ENCODE peak calls at places on chromosomes 16 and 17, in six cellular contexts. N, G, U, Y, S and W are unnamed samples.

GRCh38 chr17:79019631-79020584 is 4.1 kb upstream of the C1QTNF1 start:
- DNase-seq in N (peak; percentile 76), G (peak; percentile 75), U (peak; percentile 82), Y (peak; percentile 85), S (peak; percentile 85), W (peak; percentile 98)

GRCh38 chr17:48037036-48037881 is at the start of gene COPZ2:
- DNase-seq in N (peak; percentile 84), G (peak; percentile 50), U (peak; percentile 53), Y (peak; percentile 78), S (peak; percentile 87), W (no peak)

GRCh38 chr16:71626018-71626857 is at the start of gene MARVELD3:
- DNase-seq in N (no peak), G (peak; percentile 36), U (peak; percentile 93), Y (no peak), S (no peak), W (no peak)

GRCh38 chr17:79715318-79716182 is 15.2 kb upstream of the ENPP7 start:
- DNase-seq in N (no peak), G (no peak), U (peak; percentile 38), Y (no peak), S (no peak), W (no peak)

GRCh38 chr16:71254832-71255560 is 24.5 kb upstream of the HYDIN start:
- DNase-seq in N (no peak), G (no peak), U (no peak), Y (no peak), S (no peak), W (no peak)

GRCh38 chr17:57892820-57893595 is 43.2 kb upstream of the MRPS23 start:
- DNase-seq in N (peak; percentile 97), G (peak; percentile 81), U (peak; percentile 80), Y (peak; percentile 98), S (peak; percentile 99), W (peak; percentile 99)

GRCh38 chr17:6780886-6781285 is 4.9 kb downstream of the FBXO39 start:
- DNase-seq in N (no peak), G (no peak), U (no peak), Y (no peak), S (no peak), W (no peak)

GRCh38 chr16:19135896-19136438 is 22.2 kb downstream of the ITPRIPL2 start:
- DNase-seq in N (peak; percentile 46), G (no peak), U (peak; percentile 93), Y (no peak), S (peak; percentile 70), W (no peak)

GRCh38 chr17:1302761-1303160 is 23.3 kb downstream of the TRARG1 start:
- DNase-seq in N (no peak), G (no peak), U (no peak), Y (no peak), S (no peak), W (no peak)

GRCh38 chr17:1301546-1301945 is 22.1 kb downstream of the TRARG1 start:
- DNase-seq in N (no peak), G (no peak), U (no peak), Y (no peak), S (no peak), W (no peak)

GRCh38 chr17:1300580-1300905 is 21.1 kb downstream of the TRARG1 start:
- DNase-seq in N (no peak), G (no peak), U (no peak), Y (no peak), S (no peak), W (no peak)

GRCh38 chr17:1299729-1300579 is 20.5 kb downstream of the TRARG1 start:
- DNase-seq in N (peak; percentile 59), G (no peak), U (no peak), Y (no peak), S (no peak), W (no peak)

GRCh38 chr17:1298616-1299015 is 19.2 kb downstream of the TRARG1 start:
- DNase-seq in N (no peak), G (no peak), U (no peak), Y (no peak), S (no peak), W (no peak)
- TF ChIP-seq CTCF in N (no peak), G (no peak), U (no peak), Y (no peak), S (no peak), W (no peak)

DNA sequence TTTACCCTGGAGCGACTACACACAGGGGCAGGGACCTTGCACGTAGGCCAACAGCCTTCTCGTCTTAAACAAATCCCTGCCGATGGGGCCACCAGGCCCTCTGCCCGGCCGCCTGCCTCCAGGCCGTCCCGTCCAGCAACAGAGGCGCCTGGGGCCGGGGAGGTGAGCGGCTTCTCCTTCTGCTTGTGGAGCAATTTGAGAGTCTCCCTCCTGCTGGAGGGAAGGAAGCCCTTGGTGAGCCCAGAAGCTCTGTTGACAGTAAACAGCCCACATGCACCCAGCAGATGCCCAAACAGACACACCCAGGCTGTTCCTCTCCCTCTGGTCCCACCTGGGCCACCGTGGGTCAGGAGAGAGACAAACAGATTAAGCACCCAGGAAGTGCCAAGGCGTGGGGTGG is 8.1 kb downstream of the SLC43A2 start:
- DNase-seq in N (no peak), G (no peak), U (no peak), Y (no peak), S (no peak), W (no peak)
- H3K27ac ChIP-seq in N (no peak overlapping the region), G (no peak overlapping the region), U (no peak overlapping the region), Y (no peak overlapping the region), S (no peak overlapping the region), W (no peak overlapping the region)

GRCh38 chr17:50056217-50056960 is 479 bp downstream of the ITGA3 start:
- DNase-seq in N (peak; percentile 71), G (peak; percentile 74), U (peak; percentile 70), Y (peak; percentile 68), S (peak; percentile 84), W (no peak)
- TF ChIP-seq CTCF in N (peak; percentile 40), G (peak; percentile 40), U (no peak), Y (peak; percentile 15), S (peak; percentile 36), W (no peak)

GRCh38 chr16:84890427-84890826 is 70.6 kb downstream of the CRISPLD2 start:
- DNase-seq in N (no peak), G (no peak), U (no peak), Y (no peak), S (no peak), W (no peak)
- H3K27ac ChIP-seq in N (no peak overlapping the region), G (no peak overlapping the region), U (no peak overlapping the region), Y (peak overlapping the region; percentile 78), S (no peak overlapping the region), W (no peak overlapping the region)

GRCh38 chr17:12522743-12523181 is 142.9 kb upstream of the MYOCD start:
- DNase-seq in N (no peak), G (no peak), U (peak; percentile 52), Y (no peak), S (no peak), W (no peak)

GRCh38 chr17:12519956-12520594 is 145.6 kb upstream of the MYOCD start:
- DNase-seq in N (no peak), G (no peak), U (no peak), Y (no peak), S (no peak), W (no peak)

GRCh38 chr17:12522336-12522735 is 143.4 kb upstream of the MYOCD start:
- DNase-seq in N (no peak), G (no peak), U (no peak), Y (no peak), S (no peak), W (no peak)

GRCh38 chr17:12521416-12521815 is 144.3 kb upstream of the MYOCD start:
- DNase-seq in N (no peak), G (no peak), U (no peak), Y (no peak), S (no peak), W (no peak)

GRCh38 chr17:12523244-12523643 is 142.4 kb upstream of the MYOCD start:
- DNase-seq in N (no peak), G (no peak), U (no peak), Y (no peak), S (no peak), W (no peak)
- TF ChIP-seq CTCF in N (no peak), G (no peak), U (no peak), Y (no peak), S (no peak), W (no peak)

DNA sequence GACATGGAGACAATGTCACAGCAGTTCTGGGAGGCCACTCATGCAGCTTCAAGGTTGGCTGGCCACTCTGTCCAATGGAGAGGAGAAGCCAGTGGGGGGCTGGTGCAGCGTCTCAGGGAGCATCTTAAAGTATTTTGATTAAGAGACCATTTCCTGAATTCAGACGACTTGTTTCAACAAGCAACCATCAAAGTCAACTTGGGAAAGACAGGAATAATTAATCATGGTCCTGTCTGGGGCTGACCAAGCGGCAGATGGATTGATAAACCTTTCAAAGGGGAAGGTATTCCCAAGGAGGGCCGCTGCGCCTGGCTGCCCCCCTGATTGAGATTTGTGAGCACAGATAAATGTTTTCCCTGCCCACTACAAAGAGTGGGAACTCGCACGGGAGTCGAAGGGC is 47.5 kb downstream of the HNF1B start:
- DNase-seq in N (no peak), G (no peak), U (no peak), Y (no peak), S (no peak), W (no peak)
- H3K27ac ChIP-seq in N (no peak overlapping the region), G (no peak overlapping the region), U (no peak overlapping the region), Y (no peak overlapping the region), S (no peak overlapping the region), W (no peak overlapping the region)

GRCh38 chr16:51402785-51403184 is 251.7 kb upstream of the SALL1 start:
- DNase-seq in N (no peak), G (no peak), U (no peak), Y (no peak), S (no peak), W (no peak)
- TF ChIP-seq CTCF in N (no peak), G (no peak), U (no peak), Y (no peak), S (no peak), W (no peak)

GRCh38 chr16:83510906-83511305 is 296.9 kb upstream of the HSBP1 start:
- DNase-seq in N (no peak), G (no peak), U (no peak), Y (no peak), S (no peak), W (no peak)

GRCh38 chr16:83513006-83513755 is 294.6 kb upstream of the HSBP1 start:
- DNase-seq in N (no peak), G (no peak), U (no peak), Y (no peak), S (no peak), W (no peak)

GRCh38 chr16:83508295-83508694 is 299.5 kb upstream of the HSBP1 start:
- DNase-seq in N (no peak), G (no peak), U (no peak), Y (no peak), S (no peak), W (no peak)
- H3K27ac ChIP-seq in N (no peak overlapping the region), G (no peak overlapping the region), U (no peak overlapping the region), Y (no peak overlapping the region), S (no peak overlapping the region), W (no peak overlapping the region)

GRCh38 chr16:46857261-46857962 is 26.4 kb upstream of the C16orf87 start:
- DNase-seq in N (no peak), G (no peak), U (peak; percentile 30), Y (peak; percentile 64), S (no peak), W (no peak)
- TF ChIP-seq CTCF in N (peak; percentile 45), G (no peak), U (no peak), Y (peak; percentile 25), S (peak; percentile 35), W (no peak)